ENCODE peak calls at places on chromosomes 13 and 19, in nine cellular contexts. M is suprapubic skin, A is ovary, S is A549, I is upper lobe of left lung, L is H1, D is HepG2, V is K562, B is transverse colon. H is an unnamed sample.

GRCh38 chr13:78595819-78596700 is 7.3 kb downstream of the POU4F1 start:
- DNase-seq in M (no peak), A (no peak), S (peak), I (no peak), L (no peak), D (peak), V (no peak), B (no peak), H (no peak)

GRCh38 chr13:78655906-78656305 is 3.0 kb downstream of the OBI1 start:
- DNase-seq in M (no peak), A (no peak), S (no peak), I (no peak), L (no peak), D (no peak), V (no peak), B (no peak), H (no peak)

GRCh38 chr13:50645092-50645491 is 198.4 kb downstream of the DLEU7 start:
- DNase-seq in M (no peak), A (no peak), S (no peak), I (no peak), L (no peak), D (no peak), V (no peak), B (no peak), H (no peak)

GRCh38 chr13:22278336-22278929 is 607.6 kb downstream of the FGF9 start:
- DNase-seq in M (no peak), A (peak), S (no peak), I (peak), L (peak), D (peak), V (no peak), B (peak), H (peak)

GRCh38 chr19:40392894-40393517 is 3.0 kb upstream of the HIPK4 start:
- DNase-seq in M (no peak), A (no peak), S (peak), I (peak), L (no peak), D (peak), V (no peak), B (peak), H (no peak)

GRCh38 chr13:101624210-101624922 is 171.9 kb downstream of the ITGBL1 start:
- DNase-seq in M (no peak), A (no peak), S (no peak), I (no peak), L (no peak), D (no peak), V (no peak), B (no peak), H (no peak)

GRCh38 chr13:36685912-36686311 is 12.1 kb downstream of the SERTM1 start:
- DNase-seq in M (no peak), A (no peak), S (no peak), I (no peak), L (no peak), D (no peak), V (no peak), B (no peak), H (no peak)

GRCh38 chr19:37987356-37988332 is 80.6 kb downstream of the SIPA1L3 start:
- DNase-seq in M (no peak), A (no peak), S (no peak), I (no peak), L (no peak), D (peak), V (peak), B (peak), H (no peak)

GRCh38 chr13:74730556-74731331 is 596.5 kb upstream of the KLF12 start:
- DNase-seq in M (no peak), A (no peak), S (no peak), I (no peak), L (no peak), D (no peak), V (no peak), B (no peak), H (no peak)

GRCh38 chr19:56663931-56664500 is 7.5 kb downstream of the ZNF835 start:
- DNase-seq in M (no peak), A (no peak), S (no peak), I (no peak), L (no peak), D (no peak), V (no peak), B (no peak), H (no peak)

GRCh38 chr19:2731181-2732117 is 8.4 kb downstream of the SLC39A3 start:
- DNase-seq in M (peak), A (no peak), S (no peak), I (no peak), L (no peak), D (no peak), V (no peak), B (no peak), H (no peak)

GRCh38 chr19:41904118-41904870 is 21.3 kb downstream of the ARHGEF1 start:
- DNase-seq in M (no peak), A (no peak), S (peak), I (peak), L (no peak), D (peak), V (no peak), B (peak), H (no peak)

GRCh38 chr19:2740314-2740656 is 468 bp upstream of the SLC39A3 start:
- DNase-seq in M (no peak), A (no peak), S (no peak), I (no peak), L (no peak), D (no peak), V (no peak), B (no peak), H (no peak)

DNA sequence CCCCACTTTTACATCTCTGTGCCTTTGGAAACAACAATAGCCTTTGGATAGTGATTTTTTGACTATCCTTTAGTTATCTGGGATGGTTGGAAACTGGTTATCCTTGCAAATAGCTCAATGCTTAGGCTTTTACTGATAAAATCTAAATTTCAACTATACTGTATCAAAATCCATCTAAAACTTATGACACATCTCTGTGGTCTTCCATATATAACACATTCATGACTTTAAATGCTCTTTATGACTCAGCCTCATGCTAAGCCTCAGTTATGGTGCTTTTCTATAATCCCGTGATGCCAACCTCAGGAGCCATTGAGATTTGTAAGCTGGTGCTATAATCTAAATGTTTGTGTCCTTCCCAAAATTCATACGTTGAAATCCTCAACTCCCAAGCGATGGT is 27.2 kb downstream of the FAM216B start:
- DNase-seq in M (no peak), A (no peak), S (no peak), I (no peak), L (no peak), D (no peak), V (no peak), B (no peak), H (no peak)
- TF ChIP-seq EP300 in M (no peak), A (no peak), S (no peak), I (no peak), L (no peak), D (no peak), V (no peak), B (no peak), H (no peak)

DNA sequence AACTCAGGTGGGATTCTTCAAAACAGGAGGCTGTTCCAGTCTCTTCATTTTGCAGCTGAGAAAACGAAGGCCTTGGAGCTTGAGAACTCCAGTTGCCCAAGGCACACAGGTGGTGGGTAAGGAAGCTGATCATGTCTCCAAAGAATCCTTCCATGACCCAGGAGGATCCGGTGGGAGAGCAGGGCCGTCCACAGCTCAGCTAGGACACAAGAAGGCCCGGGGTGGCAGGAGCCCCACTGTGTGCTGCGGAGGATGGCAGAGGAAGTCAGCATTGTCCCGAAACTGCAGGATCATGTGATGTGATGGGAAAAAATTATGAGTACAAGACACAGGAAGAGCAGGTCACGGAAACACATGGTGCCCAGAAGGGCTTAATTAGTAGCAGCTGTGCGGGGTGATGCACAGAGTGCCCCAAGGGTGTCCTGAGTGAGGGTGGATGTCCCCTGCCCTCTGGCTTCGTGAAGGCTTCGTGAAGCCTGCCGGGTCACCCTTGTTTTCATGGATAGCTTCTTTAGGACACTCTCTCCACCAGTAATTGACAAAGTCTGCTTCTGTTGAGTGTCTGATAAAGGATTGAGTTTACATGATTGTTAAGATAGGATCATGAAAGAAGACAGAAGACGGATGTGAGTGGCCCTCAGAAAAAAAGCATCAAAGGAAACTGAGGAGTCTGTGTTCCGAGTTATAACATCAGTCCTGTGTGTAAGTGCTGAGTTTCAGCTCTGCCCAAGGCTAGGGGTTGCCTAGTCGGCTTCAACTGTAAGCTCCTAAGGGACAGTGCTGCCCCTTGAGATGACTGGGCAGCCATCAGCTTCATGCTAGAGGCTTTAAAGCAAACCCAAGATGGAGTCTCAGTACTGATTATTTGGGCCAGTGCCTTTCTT is 33.8 kb upstream of the SACS start:
- DNase-seq in M (no peak), A (no peak), S (no peak), I (no peak), L (no peak), D (no peak), V (no peak), B (no peak), H (no peak)
- TF ChIP-seq EP300 in M (no peak), A (no peak), S (no peak), I (no peak), L (no peak), D (no peak), V (no peak), B (no peak), H (no peak)

DNA sequence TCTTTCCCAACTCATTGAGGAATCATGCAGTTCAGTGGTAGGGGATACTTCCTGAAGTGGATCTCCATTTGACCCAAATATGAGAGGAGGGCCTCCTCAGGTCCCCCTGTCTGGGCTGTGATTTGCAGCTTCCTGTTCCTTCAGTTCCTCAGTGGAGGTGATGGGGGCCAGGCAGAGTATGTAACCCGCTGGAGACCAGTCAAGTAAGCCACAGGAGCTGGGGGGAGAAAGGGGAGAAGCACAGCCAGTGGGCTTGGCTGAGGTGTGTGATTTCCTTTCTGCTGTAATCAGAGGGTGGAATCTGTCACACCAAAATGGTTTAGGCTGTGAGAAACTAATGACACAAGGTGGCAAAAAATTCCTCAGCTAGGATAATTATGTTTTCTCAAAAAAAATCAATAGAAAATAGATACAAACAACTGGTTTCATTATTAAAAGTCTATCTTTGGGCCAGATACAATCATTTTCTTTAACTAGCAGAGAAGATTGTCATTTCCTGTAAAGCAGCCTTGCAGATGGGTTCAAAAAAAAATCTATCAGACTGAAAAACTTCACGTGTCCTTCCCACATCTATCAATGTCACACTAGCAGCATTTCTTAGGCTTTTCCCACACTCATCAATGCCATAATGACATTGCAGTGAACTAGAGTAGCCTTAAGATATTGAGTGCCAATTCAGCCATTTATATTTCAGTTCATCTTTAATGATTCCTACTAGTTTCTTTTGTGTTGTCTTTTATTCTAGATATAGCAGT is 1660.3 kb downstream of the EFNB2 start:
- DNase-seq in M (no peak), A (no peak), S (no peak), I (no peak), L (no peak), D (no peak), V (no peak), B (no peak), H (no peak)
- TF ChIP-seq EP300 in M (no peak), A (no peak), S (no peak), I (no peak), L (no peak), D (no peak), V (no peak), B (no peak), H (no peak)

GRCh38 chr13:94677799-94678198 is 34.5 kb downstream of the SOX21 start:
- DNase-seq in M (no peak), A (no peak), S (no peak), I (no peak), L (no peak), D (no peak), V (no peak), B (no peak), H (no peak)

GRCh38 chr13:94674609-94675348 is 37.6 kb downstream of the SOX21 start:
- DNase-seq in M (no peak), A (no peak), S (peak), I (peak), L (no peak), D (peak), V (peak), B (peak), H (no peak)

GRCh38 chr13:94672400-94672799 is 39.9 kb downstream of the SOX21 start:
- DNase-seq in M (no peak), A (no peak), S (no peak), I (no peak), L (no peak), D (no peak), V (no peak), B (no peak), H (no peak)

GRCh38 chr13:94678845-94679244 is 33.5 kb downstream of the SOX21 start:
- DNase-seq in M (no peak), A (no peak), S (no peak), I (no peak), L (no peak), D (no peak), V (no peak), B (no peak), H (no peak)

DNA sequence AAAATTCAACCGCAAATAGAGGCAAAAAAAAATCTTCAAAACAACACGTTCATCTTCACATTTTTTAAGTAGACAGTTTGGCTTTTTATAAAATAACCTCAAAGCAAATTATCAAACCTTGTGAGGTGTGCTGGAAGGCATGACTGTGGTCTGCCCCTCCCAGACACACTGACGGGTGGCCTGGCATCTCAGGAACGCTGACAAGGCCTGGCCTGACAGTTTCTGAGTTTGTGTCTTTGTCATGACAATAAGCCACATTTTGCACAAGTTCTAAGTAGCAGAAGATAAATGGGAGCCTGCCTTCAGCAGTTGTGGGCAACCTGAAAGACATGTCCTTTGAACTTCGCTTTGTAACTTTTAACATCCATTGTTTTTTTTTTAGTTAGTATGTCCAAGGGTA is 38.5 kb downstream of the SOX21 start:
- DNase-seq in M (no peak), A (no peak), S (no peak), I (no peak), L (no peak), D (no peak), V (no peak), B (no peak), H (no peak)
- TF ChIP-seq EP300 in M (no peak), A (no peak), S (no peak), I (no peak), L (no peak), D (no peak), V (no peak), B (no peak), H (no peak)

DNA sequence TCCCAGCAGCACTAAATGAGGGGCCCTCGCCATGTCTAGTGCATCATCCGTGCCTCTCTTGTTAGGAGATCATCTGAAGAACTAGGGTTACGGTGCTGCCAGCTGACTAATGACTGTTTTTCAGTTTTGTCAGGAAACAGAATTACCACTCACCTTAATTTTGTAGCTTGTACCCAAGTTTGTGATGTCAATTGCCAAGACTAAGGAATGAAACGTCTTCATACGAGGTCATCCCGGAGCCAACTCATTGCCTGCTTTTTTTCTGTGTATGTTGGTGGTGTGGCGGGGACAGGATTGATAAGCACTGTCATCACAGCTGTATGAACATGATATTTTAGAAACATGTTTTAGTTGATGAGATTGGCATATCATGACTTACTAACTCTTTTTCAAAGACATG is 100.6 kb downstream of the TNFRSF19 start:
- DNase-seq in M (no peak), A (no peak), S (no peak), I (no peak), L (no peak), D (no peak), V (no peak), B (no peak), H (no peak)
- TF ChIP-seq EP300 in M (no peak), A (no peak), S (no peak), I (no peak), L (no peak), D (no peak), V (no peak), B (no peak), H (no peak)

GRCh38 chr19:50711805-50712204 is 7.8 kb downstream of the SHANK1 start:
- DNase-seq in M (no peak), A (no peak), S (no peak), I (no peak), L (no peak), D (no peak), V (no peak), B (no peak), H (no peak)

GRCh38 chr19:50708179-50708879 is 11.3 kb downstream of the SHANK1 start:
- DNase-seq in M (no peak), A (no peak), S (no peak), I (no peak), L (no peak), D (no peak), V (no peak), B (no peak), H (no peak)

GRCh38 chr19:50711196-50711595 is 8.4 kb downstream of the SHANK1 start:
- DNase-seq in M (no peak), A (no peak), S (no peak), I (no peak), L (no peak), D (no peak), V (no peak), B (no peak), H (no peak)

GRCh38 chr19:50710612-50711011 is 9.0 kb downstream of the SHANK1 start:
- DNase-seq in M (no peak), A (no peak), S (no peak), I (no peak), L (no peak), D (no peak), V (no peak), B (no peak), H (no peak)

GRCh38 chr19:50710094-50710493 is 9.5 kb downstream of the SHANK1 start:
- DNase-seq in M (no peak), A (no peak), S (no peak), I (no peak), L (no peak), D (no peak), V (no peak), B (no peak), H (no peak)
- TF ChIP-seq EP300 in M (no peak), A (no peak), S (no peak), I (no peak), L (no peak), D (no peak), V (no peak), B (no peak), H (no peak)

GRCh38 chr13:34967851-34968562 is 25.9 kb downstream of the NBEA start:
- DNase-seq in M (no peak), A (no peak), S (no peak), I (no peak), L (no peak), D (no peak), V (no peak), B (no peak), H (no peak)
- TF ChIP-seq EP300 in M (no peak), A (no peak), S (no peak), I (no peak), L (no peak), D (no peak), V (no peak), B (no peak), H (no peak)

DNA sequence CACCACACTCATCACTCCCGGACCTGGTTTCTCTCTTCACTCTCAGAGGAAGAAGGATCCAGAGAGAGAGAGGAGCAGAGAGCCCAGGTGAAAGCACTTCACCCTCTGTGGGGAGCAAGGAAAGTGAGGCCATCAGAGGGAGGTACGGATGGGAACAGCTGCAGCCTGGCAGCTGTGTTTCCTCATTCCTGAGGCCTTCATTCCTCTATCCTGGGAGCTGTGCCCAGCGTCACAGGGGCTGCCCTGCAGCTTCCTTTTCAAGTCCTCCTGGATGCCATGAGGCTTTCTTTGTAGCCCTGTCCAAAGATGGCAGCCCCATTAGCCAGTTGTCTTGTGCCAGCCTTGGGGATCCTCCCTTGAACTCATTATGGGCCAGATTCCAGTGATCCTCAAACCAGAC is 76.8 kb upstream of the PCDH8 start:
- DNase-seq in M (no peak), A (no peak), S (no peak), I (no peak), L (no peak), D (no peak), V (no peak), B (no peak), H (no peak)
- TF ChIP-seq EP300 in M (no peak), A (no peak), S (no peak), I (no peak), L (no peak), D (no peak), V (no peak), B (no peak), H (no peak)